ENCODE peak calls at places on chromosomes 2 and 18, in five cellular contexts. One of them, this sample, is unnamed.

GRCh38 chr2:113124181-113124961 is 3.0 kb upstream of the IL1RN start:
- DNase-seq in left cardiac atrium: no peak
- DNase-seq in cardiac muscle cell: no peak
- DNase-seq in NCI-H524: no peak
- DNase-seq in left colon: no peak
- DNase-seq in this sample: no peak

GRCh38 chr2:27212626-27213471 is 781 bp upstream of the SLC5A6 start:
- DNase-seq in left cardiac atrium: no peak
- DNase-seq in cardiac muscle cell: peak
- DNase-seq in NCI-H524: no peak
- DNase-seq in left colon: no peak
- DNase-seq in this sample: peak

GRCh38 chr2:237323656-237324055 is 90.3 kb downstream of the COL6A3 start:
- DNase-seq in left cardiac atrium: no peak
- DNase-seq in cardiac muscle cell: no peak
- DNase-seq in NCI-H524: no peak
- DNase-seq in left colon: no peak
- DNase-seq in this sample: no peak

GRCh38 chr18:79191956-79192355 is 122.8 kb downstream of the ATP9B start:
- DNase-seq in left cardiac atrium: no peak
- DNase-seq in cardiac muscle cell: no peak
- DNase-seq in NCI-H524: no peak
- DNase-seq in left colon: no peak
- DNase-seq in this sample: no peak

GRCh38 chr2:73214120-73215035 is at the start of gene SMYD5:
- DNase-seq in left cardiac atrium: peak
- DNase-seq in cardiac muscle cell: peak
- DNase-seq in NCI-H524: peak
- DNase-seq in left colon: peak
- DNase-seq in this sample: peak

GRCh38 chr2:233990261-233990798 is 60.2 kb upstream of the SPP2 start:
- DNase-seq in left cardiac atrium: no peak
- DNase-seq in cardiac muscle cell: no peak
- DNase-seq in NCI-H524: no peak
- DNase-seq in left colon: peak
- DNase-seq in this sample: no peak

GRCh38 chr2:206853880-206854279 is 85.4 kb upstream of the CPO start:
- DNase-seq in left cardiac atrium: no peak
- DNase-seq in cardiac muscle cell: no peak
- DNase-seq in NCI-H524: no peak
- DNase-seq in left colon: no peak
- DNase-seq in this sample: no peak

GRCh38 chr2:71927757-71928715 is 219.6 kb downstream of the CYP26B1 start:
- DNase-seq in left cardiac atrium: no peak
- DNase-seq in cardiac muscle cell: no peak
- DNase-seq in NCI-H524: no peak
- DNase-seq in left colon: no peak
- DNase-seq in this sample: no peak

GRCh38 chr18:12726774-12727550 is 24.1 kb downstream of the PSMG2 start:
- DNase-seq in left cardiac atrium: no peak
- DNase-seq in cardiac muscle cell: peak
- DNase-seq in NCI-H524: peak
- DNase-seq in left colon: peak
- DNase-seq in this sample: peak

GRCh38 chr2:225334524-225334923 is 65.0 kb upstream of the NYAP2 start:
- DNase-seq in left cardiac atrium: no peak
- DNase-seq in cardiac muscle cell: no peak
- DNase-seq in NCI-H524: no peak
- DNase-seq in left colon: no peak
- DNase-seq in this sample: no peak

GRCh38 chr2:204749319-204749718 is 204.0 kb downstream of the PARD3B start:
- DNase-seq in left cardiac atrium: no peak
- DNase-seq in cardiac muscle cell: no peak
- DNase-seq in NCI-H524: no peak
- DNase-seq in left colon: no peak
- DNase-seq in this sample: no peak

GRCh38 chr2:72895759-72896281 is 8.6 kb downstream of the SPR start:
- DNase-seq in left cardiac atrium: peak
- DNase-seq in cardiac muscle cell: no peak
- DNase-seq in NCI-H524: peak
- DNase-seq in left colon: peak
- DNase-seq in this sample: no peak

GRCh38 chr2:223998983-223999382 is 40.1 kb downstream of the SERPINE2 start:
- DNase-seq in left cardiac atrium: no peak
- DNase-seq in cardiac muscle cell: no peak
- DNase-seq in NCI-H524: no peak
- DNase-seq in left colon: no peak
- DNase-seq in this sample: no peak

GRCh38 chr2:20365249-20365817 is 14.7 kb upstream of the PUM2 start:
- DNase-seq in left cardiac atrium: no peak
- DNase-seq in cardiac muscle cell: no peak
- DNase-seq in NCI-H524: no peak
- DNase-seq in left colon: no peak
- DNase-seq in this sample: no peak

GRCh38 chr18:70423988-70424387 is 135.1 kb downstream of the SOCS6 start:
- DNase-seq in left cardiac atrium: no peak
- DNase-seq in cardiac muscle cell: no peak
- DNase-seq in NCI-H524: no peak
- DNase-seq in left colon: peak
- DNase-seq in this sample: no peak

GRCh38 chr2:226994775-226995174 is 158.9 kb downstream of the RHBDD1 start:
- DNase-seq in left cardiac atrium: no peak
- DNase-seq in cardiac muscle cell: no peak
- DNase-seq in NCI-H524: no peak
- DNase-seq in left colon: no peak
- DNase-seq in this sample: no peak

GRCh38 chr2:209121691-209122090 is 302.2 kb upstream of the MAP2 start:
- DNase-seq in left cardiac atrium: no peak
- DNase-seq in cardiac muscle cell: no peak
- DNase-seq in NCI-H524: no peak
- DNase-seq in left colon: no peak
- DNase-seq in this sample: no peak

GRCh38 chr2:43220982-43221659 is 5.3 kb downstream of the ZFP36L2 start:
- DNase-seq in left cardiac atrium: peak
- DNase-seq in cardiac muscle cell: no peak
- DNase-seq in NCI-H524: no peak
- DNase-seq in left colon: peak
- DNase-seq in this sample: no peak

GRCh38 chr2:13193075-13193474 is 476.3 kb downstream of the TRIB2 start:
- DNase-seq in left cardiac atrium: no peak
- DNase-seq in cardiac muscle cell: no peak
- DNase-seq in NCI-H524: peak
- DNase-seq in left colon: no peak
- DNase-seq in this sample: no peak

GRCh38 chr2:168138369-168138768 is 109.0 kb downstream of the STK39 start:
- DNase-seq in left cardiac atrium: no peak
- DNase-seq in cardiac muscle cell: no peak
- DNase-seq in NCI-H524: no peak
- DNase-seq in left colon: no peak
- DNase-seq in this sample: no peak

GRCh38 chr2:155913356-155913755 is 419.2 kb downstream of the NR4A2 start:
- DNase-seq in left cardiac atrium: no peak
- DNase-seq in cardiac muscle cell: no peak
- DNase-seq in NCI-H524: no peak
- DNase-seq in left colon: no peak
- DNase-seq in this sample: no peak

GRCh38 chr18:36724591-36725001 is 104.2 kb downstream of the TPGS2 start:
- DNase-seq in left cardiac atrium: peak
- DNase-seq in cardiac muscle cell: no peak
- DNase-seq in NCI-H524: no peak
- DNase-seq in left colon: peak
- DNase-seq in this sample: no peak

GRCh38 chr2:168350380-168350779 is 103.0 kb upstream of the STK39 start:
- DNase-seq in left cardiac atrium: no peak
- DNase-seq in cardiac muscle cell: no peak
- DNase-seq in NCI-H524: no peak
- DNase-seq in left colon: peak
- DNase-seq in this sample: no peak

GRCh38 chr2:156593011-156593921 is 157.1 kb downstream of the GPD2 start:
- DNase-seq in left cardiac atrium: no peak
- DNase-seq in cardiac muscle cell: peak
- DNase-seq in NCI-H524: no peak
- DNase-seq in left colon: no peak
- DNase-seq in this sample: no peak

GRCh38 chr2:159933727-159934049 is 128.7 kb downstream of the PLA2R1 start:
- DNase-seq in left cardiac atrium: no peak
- DNase-seq in cardiac muscle cell: no peak
- DNase-seq in NCI-H524: no peak
- DNase-seq in left colon: no peak
- DNase-seq in this sample: no peak

This sample was measured in B cell.